ENCODE peak calls at places on chromosomes 1 and 21, in eight cellular contexts. U is foreskin fibroblast, K is right lobe of liver, T is LNCaP clone FGC, B is heart left ventricle, G is H1, J is WTC11, F is H9. C is an unnamed sample.

GRCh38 chr1:23020731-23021130 is 1.5 kb downstream of the KDM1A start:
- DNase-seq in J (no peak), B (no peak), K (no peak), F (no peak), G (no peak), T (no peak), U (no peak), C (no peak)

GRCh38 chr21:27681841-27682240 is 715.0 kb upstream of the ADAMTS5 start:
- DNase-seq in U (no peak), K (no peak), B (no peak), T (no peak), G (no peak), J (no peak), F (no peak), C (no peak)

GRCh38 chr1:156809711-156810366 is 6.8 kb downstream of the SH2D2A start:
- DNase-seq in K (no peak), T (no peak), U (no peak), G (no peak), F (no peak), J (no peak), B (no peak), C (no peak)

GRCh38 chr1:234613992-234614584 is 4.1 kb upstream of the IRF2BP2 start:
- DNase-seq in T (no peak), B (no peak), G (no peak), F (no peak), U (no peak), J (no peak), K (no peak), C (no peak)

GRCh38 chr1:25820247-25821111 is 725 bp downstream of the MTFR1L start:
- DNase-seq in U (peak), J (peak), B (peak), K (peak), T (no peak), F (peak), G (no peak), C (peak)

GRCh38 chr1:7265771-7266371 is 480.6 kb downstream of the CAMTA1 start:
- DNase-seq in K (peak), T (no peak), F (no peak), J (no peak), G (no peak), U (peak), B (no peak), C (no peak)

GRCh38 chr1:6614953-6615785 is 1.6 kb downstream of the PHF13 start:
- DNase-seq in T (no peak), K (no peak), B (no peak), G (no peak), F (no peak), U (no peak), J (no peak), C (peak)

GRCh38 chr1:246280551-246280950 is 226.5 kb downstream of the SMYD3 start:
- DNase-seq in G (no peak), U (no peak), K (no peak), F (no peak), B (no peak), J (no peak), T (no peak), C (peak)

GRCh38 chr1:85195703-85196102 is 5.1 kb downstream of the SYDE2 start:
- DNase-seq in T (no peak), G (no peak), B (no peak), U (no peak), F (no peak), J (no peak), K (no peak), C (no peak)

GRCh38 chr1:167983797-167984196 is 46.9 kb upstream of the MPC2 start:
- DNase-seq in K (no peak), B (no peak), F (no peak), G (no peak), U (no peak), J (no peak), T (no peak), C (no peak)

GRCh38 chr1:21261551-21262281 is 28.5 kb downstream of the ECE1 start:
- DNase-seq in J (no peak), G (no peak), B (peak), F (peak), U (peak), K (no peak), T (no peak), C (peak)

GRCh38 chr1:93079685-93080141 is 630 bp downstream of the MTF2 start:
- DNase-seq in K (peak), U (peak), G (no peak), B (peak), J (peak), F (peak), T (no peak), C (peak)

DNA sequence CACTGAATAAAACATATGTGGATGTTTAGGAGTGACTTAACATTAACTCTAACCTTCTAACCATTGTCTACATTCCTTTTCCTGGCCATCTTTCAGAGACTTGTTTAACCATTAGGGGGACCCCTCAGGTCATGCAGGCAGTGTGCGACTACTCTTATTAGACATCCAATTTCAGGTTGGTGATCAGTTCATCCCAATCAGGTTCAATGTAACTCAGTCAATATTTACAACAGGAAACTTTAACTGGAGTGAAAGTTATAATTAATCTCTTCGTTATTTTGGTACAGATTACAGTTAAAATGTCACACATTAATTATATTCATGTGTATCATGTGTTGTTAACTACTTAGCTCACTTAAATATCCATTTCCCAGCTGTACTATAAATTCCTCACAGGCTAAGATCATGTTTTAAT is 68.8 kb upstream of the RGS1 start:
- DNase-seq in G (no peak), K (no peak), B (no peak), J (no peak), F (no peak), T (no peak), U (no peak), C (no peak)
- TF ChIP-seq CTCF in G (no peak), K (no peak), B (no peak), J (no peak), F (peak), T (peak), U (peak), C (no peak)

DNA sequence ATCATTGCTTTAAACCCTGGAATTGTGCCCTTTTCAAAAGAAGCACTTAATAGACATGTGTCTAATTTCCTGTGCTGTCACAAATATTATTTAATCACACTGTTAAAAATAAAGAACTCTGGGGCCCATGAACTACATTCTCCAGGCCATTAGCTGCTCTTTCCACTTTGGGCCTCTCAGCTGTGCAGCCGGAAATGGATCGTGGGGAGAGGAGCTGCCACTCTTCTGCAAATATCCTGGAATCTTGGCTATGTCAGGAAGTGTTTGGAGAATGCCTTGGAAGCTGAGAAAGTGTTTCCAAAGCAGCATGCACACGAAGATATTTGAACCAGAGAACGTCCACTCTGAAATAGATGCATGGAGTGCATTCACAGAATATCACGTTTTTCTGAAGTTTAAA is 27.5 kb upstream of the VPS26C start:
- DNase-seq in F (no peak), K (no peak), J (no peak), U (no peak), B (peak), G (no peak), T (no peak), C (peak)
- TF ChIP-seq CTCF in F (no peak), K (no peak), J (no peak), U (no peak), B (no peak), G (no peak), T (no peak), C (no peak)

GRCh38 chr1:41779350-41779749 is 139.4 kb downstream of the HIVEP3 start:
- DNase-seq in F (no peak), U (no peak), T (no peak), K (no peak), J (no peak), G (no peak), B (no peak), C (no peak)
- TF ChIP-seq CTCF in F (peak), U (peak), T (no peak), K (no peak), J (no peak), G (no peak), B (no peak), C (no peak)

GRCh38 chr1:161484613-161485012 is 20.6 kb upstream of the FCGR2A start:
- DNase-seq in G (no peak), J (no peak), F (no peak), B (no peak), K (no peak), T (no peak), U (no peak), C (no peak)
- TF ChIP-seq CTCF in G (no peak), J (no peak), F (peak), B (no peak), K (peak), T (no peak), U (peak), C (peak)

C was measured in endothelial cell.